ENCODE peak calls at places on chromosomes 7 and 10, in nine cellular contexts. F, K, O, U, J, L, W, B and Z are unnamed samples.

GRCh38 chr10:49000437-49001398 is 61.1 kb upstream of the LRRC18 start:
- DNase-seq in U (no peak), O (no peak), F (no peak), B (no peak), J (peak), L (no peak), K (no peak), W (no peak), Z (no peak)

GRCh38 chr7:116139007-116139406 is 71.3 kb upstream of the TES start:
- DNase-seq in B (no peak), F (no peak), L (no peak), J (no peak), K (peak), U (peak), O (peak), W (no peak), Z (no peak)

GRCh38 chr10:89651916-89652573 is 7.0 kb upstream of the PANK1 start:
- DNase-seq in K (no peak), J (no peak), O (no peak), B (no peak), U (no peak), F (no peak), L (no peak), W (no peak), Z (no peak)

GRCh38 chr10:133326745-133327650 is 9.7 kb downstream of the CALY start:
- DNase-seq in F (no peak), J (no peak), O (no peak), B (peak), K (no peak), L (no peak), W (no peak), U (no peak), Z (no peak)

GRCh38 chr10:126001579-126001978 is 105.2 kb downstream of the FANK1 start:
- DNase-seq in U (no peak), J (no peak), O (no peak), F (no peak), L (no peak), W (peak), K (no peak), B (no peak), Z (no peak)

GRCh38 chr10:100502926-100503480 is 16.7 kb downstream of the SEC31B start:
- DNase-seq in F (no peak), J (no peak), L (no peak), U (no peak), B (no peak), W (no peak), K (no peak), O (no peak), Z (no peak)

GRCh38 chr7:48084727-48085432 is 4.2 kb upstream of the UPP1 start:
- DNase-seq in F (peak), O (no peak), U (peak), K (no peak), W (peak), L (peak), J (peak), B (no peak), Z (no peak)

GRCh38 chr7:32248505-32248904 is 178.3 kb upstream of the PDE1C start:
- DNase-seq in W (no peak), L (no peak), F (no peak), K (no peak), U (no peak), J (no peak), O (no peak), B (no peak), Z (no peak)

GRCh38 chr10:45379891-45380540 is 6.0 kb downstream of the ALOX5 start:
- DNase-seq in J (no peak), W (no peak), U (no peak), F (no peak), L (no peak), O (no peak), B (peak), K (no peak), Z (no peak)

GRCh38 chr7:152085116-152085515 is 59.6 kb downstream of the GALNT11 start:
- DNase-seq in J (no peak), W (no peak), B (no peak), F (no peak), U (no peak), O (no peak), L (no peak), K (no peak), Z (no peak)

GRCh38 chr10:69721690-69722310 is 79.9 kb upstream of the COL13A1 start:
- DNase-seq in J (no peak), L (peak), U (peak), W (no peak), K (no peak), O (no peak), F (no peak), B (peak), Z (no peak)

GRCh38 chr10:14240253-14241189 is 90.2 kb downstream of the FRMD4A start:
- DNase-seq in F (no peak), B (peak), W (no peak), U (peak), O (no peak), J (no peak), L (no peak), K (no peak), Z (no peak)

GRCh38 chr7:995571-995970 is 12.6 kb downstream of the CYP2W1 start:
- DNase-seq in K (no peak), F (no peak), O (no peak), W (no peak), J (no peak), B (no peak), U (no peak), L (no peak), Z (no peak)

GRCh38 chr7:20596653-20597052 is 18.8 kb upstream of the ABCB5 start:
- DNase-seq in W (no peak), L (peak), F (no peak), K (no peak), O (no peak), B (no peak), J (no peak), U (peak), Z (no peak)

GRCh38 chr10:133014416-133015210 is 72.2 kb upstream of the CFAP46 start:
- DNase-seq in U (no peak), F (no peak), O (no peak), B (no peak), J (no peak), W (no peak), K (no peak), L (no peak), Z (no peak)

GRCh38 chr7:496528-497295 is 22.9 kb downstream of the PDGFA start:
- DNase-seq in L (no peak), U (no peak), K (no peak), O (no peak), J (no peak), W (no peak), F (no peak), B (no peak), Z (no peak)

GRCh38 chr7:2006231-2006771 is 226.4 kb downstream of the MAD1L1 start:
- DNase-seq in W (no peak), F (no peak), O (no peak), K (no peak), L (no peak), U (no peak), J (no peak), B (no peak), Z (no peak)

GRCh38 chr10:91589015-91589655 is 43.7 kb downstream of the PPP1R3C start:
- DNase-seq in O (no peak), F (no peak), W (no peak), K (no peak), B (no peak), U (peak), J (no peak), L (no peak), Z (no peak)